ENCODE peak calls at places on chromosomes 13 and 19, in ten cellular contexts. T, C, K, S, Z, N, B, P, L and O are unnamed samples. For H3K4me1 and H3K9me3, the result is how much of the 10 kb centered on the place peaks cover.

GRCh38 chr19:51107406-51108065 is 673 bp downstream of the CTU1 start:
- DNase-seq in T (no peak), C (no peak), K (peak), S (no peak), Z (peak), N (no peak), B (no peak), P (peak), L (no peak), O (no peak)

GRCh38 chr19:18007939-18008673 is at the start of gene ARRDC2:
- DNase-seq in T (peak), C (peak), K (peak), S (peak), Z (peak), N (peak), B (peak), P (peak), L (peak), O (peak)

GRCh38 chr13:112723771-112724170 is 33.9 kb downstream of the ATP11A start:
- DNase-seq in T (peak), C (no peak), K (no peak), S (no peak), Z (no peak), N (peak), B (no peak), P (peak), L (no peak), O (no peak)

GRCh38 chr19:55321466-55321865 is 3.7 kb downstream of the TMEM150B start:
- DNase-seq in T (no peak), C (no peak), K (no peak), S (peak), Z (no peak), N (no peak), B (no peak), P (peak), L (no peak), O (no peak)

GRCh38 chr19:6340493-6341201 is 7.2 kb upstream of the ACER1 start:
- DNase-seq in T (no peak), C (no peak), K (no peak), S (no peak), Z (no peak), N (no peak), B (no peak), P (no peak), L (no peak), O (no peak)

GRCh38 chr13:25699056-25699455 is 327.3 kb downstream of the ATP8A2 start:
- DNase-seq in T (no peak), C (no peak), K (no peak), S (no peak), Z (no peak), N (no peak), B (no peak), P (no peak), L (no peak), O (no peak)

GRCh38 chr19:9528757-9529336 is 9.6 kb downstream of the ZNF426 start:
- DNase-seq in T (no peak), C (no peak), K (peak), S (no peak), Z (no peak), N (no peak), B (no peak), P (no peak), L (no peak), O (no peak)

GRCh38 chr19:5017235-5017634 is 48.3 kb downstream of the KDM4B start:
- DNase-seq in T (no peak), C (no peak), K (no peak), S (no peak), Z (no peak), N (no peak), B (no peak), P (no peak), L (no peak), O (no peak)

GRCh38 chr13:105994340-105994739 is 541.1 kb downstream of the EFNB2 start:
- DNase-seq in T (no peak), C (no peak), K (no peak), S (no peak), Z (no peak), N (no peak), B (no peak), P (no peak), L (no peak), O (no peak)

GRCh38 chr13:83498486-83499190 is 383.6 kb downstream of the SLITRK1 start:
- DNase-seq in T (no peak), C (no peak), K (peak), S (no peak), Z (no peak), N (no peak), B (no peak), P (no peak), L (no peak), O (no peak)

GRCh38 chr13:108947551-108948030 is 318.2 kb downstream of the MYO16 start:
- DNase-seq in T (peak), C (no peak), K (peak), S (no peak), Z (peak), N (peak), B (no peak), P (no peak), L (no peak), O (no peak)

GRCh38 chr13:18949970-18950369 is 231.7 kb downstream of the TUBA3C start:
- DNase-seq in T (no peak), C (no peak), K (no peak), S (no peak), Z (no peak), N (no peak), B (no peak), P (peak), L (no peak), O (no peak)
- H3K4me1 ChIP-seq in T (under half), C (under half), K (under half), S (under half), Z (under half), N (under half), B (under half), P (under half), L (under half), O (under half)

DNA sequence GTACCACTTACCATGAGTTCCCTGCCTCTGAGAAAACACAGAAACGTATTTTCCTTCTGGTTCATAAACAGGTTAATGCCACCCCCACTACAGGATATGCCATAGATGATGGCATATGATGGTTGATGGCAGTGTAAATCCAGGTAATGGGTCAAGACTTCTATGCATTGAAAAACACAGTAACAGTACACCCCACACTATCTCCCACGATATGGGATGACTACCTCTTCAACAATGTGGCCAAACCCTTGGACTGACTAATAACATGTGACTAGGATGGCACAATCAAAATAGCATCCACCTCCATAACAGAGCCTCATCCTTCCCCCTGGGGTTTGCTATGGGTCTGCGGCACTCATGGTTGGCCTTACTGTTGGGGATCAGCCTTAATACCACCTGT is 22.0 kb downstream of the ZNF235 start:
- DNase-seq in T (no peak), C (no peak), K (no peak), S (no peak), Z (no peak), N (no peak), B (no peak), P (no peak), L (no peak), O (no peak)
- H3K9me3 ChIP-seq in T (half or more), C (half or more), K (under half), S (under half), Z (under half), N (half or more), B (under half), P (under half), L (under half), O (under half)

GRCh38 chr19:8504171-8504570 is 1.7 kb upstream of the PRAM1 start:
- DNase-seq in T (no peak), C (no peak), K (no peak), S (no peak), Z (no peak), N (no peak), B (no peak), P (no peak), L (no peak), O (no peak)

GRCh38 chr19:8503506-8503905 is 1.1 kb upstream of the PRAM1 start:
- DNase-seq in T (no peak), C (peak), K (no peak), S (no peak), Z (no peak), N (no peak), B (no peak), P (no peak), L (no peak), O (no peak)

GRCh38 chr19:8505680-8506401 is 3.4 kb upstream of the PRAM1 start:
- DNase-seq in T (peak), C (peak), K (peak), S (peak), Z (peak), N (peak), B (peak), P (peak), L (peak), O (peak)

GRCh38 chr19:8510589-8511115 is 3.3 kb downstream of the ZNF414 start:
- DNase-seq in T (no peak), C (no peak), K (no peak), S (no peak), Z (no peak), N (no peak), B (no peak), P (no peak), L (no peak), O (no peak)

DNA sequence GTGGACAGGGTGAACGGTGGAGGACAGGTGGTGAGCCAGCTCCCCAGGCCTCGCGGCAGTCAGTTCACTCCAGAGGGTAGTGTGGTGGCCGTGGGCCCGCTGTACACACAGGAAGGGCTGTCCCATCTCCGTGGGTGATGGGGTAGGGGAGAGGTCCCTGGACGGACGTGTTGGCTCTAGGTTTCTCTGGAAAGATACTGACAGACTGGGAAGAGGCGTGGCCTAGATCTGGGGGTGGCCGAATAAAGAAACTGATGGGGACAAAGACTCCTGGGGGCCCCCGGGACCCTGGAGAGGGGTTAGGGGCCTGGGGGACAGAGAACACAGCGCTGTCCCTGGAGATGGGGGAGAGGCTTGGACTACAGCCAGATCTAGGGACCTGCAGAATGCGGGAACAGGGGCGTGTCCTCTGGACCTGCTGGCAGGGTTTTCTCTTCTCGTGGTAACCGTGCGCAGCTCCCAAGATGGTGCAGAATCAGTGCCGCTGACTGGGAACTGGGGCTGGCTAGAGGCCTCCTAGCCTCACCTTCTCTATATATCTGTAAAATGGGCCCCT is 4.0 kb upstream of the PRAM1 start:
- DNase-seq in T (peak), C (no peak), K (no peak), S (no peak), Z (no peak), N (no peak), B (peak), P (no peak), L (no peak), O (no peak)
- TF ChIP-seq CTCF in T (no peak), C (peak), K (no peak), S (no peak), Z (no peak), N (no peak), B (no peak), P (no peak), L (no peak), O (no peak)

GRCh38 chr13:71786815-71787214 is 80.2 kb downstream of the DACH1 start:
- DNase-seq in T (no peak), C (no peak), K (no peak), S (no peak), Z (no peak), N (no peak), B (no peak), P (no peak), L (no peak), O (no peak)

GRCh38 chr13:71789952-71790351 is 77.1 kb downstream of the DACH1 start:
- DNase-seq in T (no peak), C (no peak), K (peak), S (no peak), Z (no peak), N (no peak), B (no peak), P (no peak), L (no peak), O (no peak)

GRCh38 chr13:71787461-71787860 is 79.5 kb downstream of the DACH1 start:
- DNase-seq in T (no peak), C (no peak), K (no peak), S (no peak), Z (no peak), N (no peak), B (no peak), P (no peak), L (no peak), O (no peak)

GRCh38 chr13:71780546-71780945 is 86.5 kb downstream of the DACH1 start:
- DNase-seq in T (no peak), C (no peak), K (no peak), S (no peak), Z (no peak), N (no peak), B (no peak), P (no peak), L (no peak), O (no peak)

DNA sequence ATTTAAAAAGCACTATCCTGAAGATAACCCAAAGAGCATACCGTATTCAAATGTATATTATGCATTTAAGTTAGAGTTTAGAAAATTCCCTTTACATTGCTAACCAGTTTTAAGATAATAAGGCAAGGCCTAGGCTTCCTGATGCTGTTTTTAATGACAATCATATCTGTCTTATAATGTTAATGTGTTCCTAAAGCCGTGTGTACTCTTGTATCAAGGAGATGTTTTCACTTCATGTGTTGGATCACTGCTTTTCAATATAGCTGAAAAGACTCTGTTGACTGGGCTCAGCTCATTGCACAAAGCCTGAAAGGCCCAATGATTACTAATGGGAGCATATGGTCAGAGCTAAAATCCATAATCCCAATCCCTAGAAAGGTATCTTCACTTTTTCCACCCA is 81.6 kb downstream of the DACH1 start:
- DNase-seq in T (no peak), C (no peak), K (no peak), S (no peak), Z (no peak), N (no peak), B (no peak), P (no peak), L (no peak), O (no peak)
- H3K4me1 ChIP-seq in T (under half), C (under half), K (under half), S (under half), Z (under half), N (under half), B (under half), P (under half), L (under half), O (under half)